ENCODE peak calls at places on chromosomes 3 and 15, in eight cellular contexts. One of them, this sample, is unnamed.

GRCh38 chr3:52524752-52525661 is 8.7 kb downstream of the NT5DC2 start:
- DNase-seq in DND-41: no peak
- DNase-seq in upper lobe of right lung: peak; percentile 75
- DNase-seq in cardiac muscle cell: no peak
- DNase-seq in adrenal gland: peak; percentile 61
- DNase-seq in osteoblast: peak; percentile 87
- DNase-seq in K562: no peak
- DNase-seq in lung: no peak
- DNase-seq in this sample: no peak

GRCh38 chr15:66702770-66703539 is 919 bp downstream of the SMAD6 start:
- DNase-seq in K562: no peak
- DNase-seq in lung: no peak
- DNase-seq in adrenal gland: no peak
- DNase-seq in cardiac muscle cell: peak; percentile 21
- DNase-seq in upper lobe of right lung: peak; percentile 74
- DNase-seq in DND-41: peak; percentile 38
- DNase-seq in osteoblast: peak; percentile 60
- DNase-seq in this sample: peak; percentile 49

GRCh38 chr3:80230954-80231353 is 463.2 kb upstream of the ROBO1 start:
- DNase-seq in DND-41: no peak
- DNase-seq in cardiac muscle cell: no peak
- DNase-seq in osteoblast: no peak
- DNase-seq in K562: no peak
- DNase-seq in lung: no peak
- DNase-seq in adrenal gland: no peak
- DNase-seq in upper lobe of right lung: no peak
- DNase-seq in this sample: no peak

GRCh38 chr3:197368330-197368729 is 69.9 kb upstream of the DLG1 start:
- DNase-seq in osteoblast: no peak
- DNase-seq in DND-41: no peak
- DNase-seq in upper lobe of right lung: no peak
- DNase-seq in adrenal gland: no peak
- DNase-seq in K562: no peak
- DNase-seq in lung: no peak
- DNase-seq in cardiac muscle cell: no peak
- DNase-seq in this sample: no peak

GRCh38 chr3:46695962-46696922 is 2.8 kb upstream of the ALS2CL start:
- DNase-seq in adrenal gland: peak; percentile 59
- DNase-seq in K562: no peak
- DNase-seq in cardiac muscle cell: peak; percentile 31
- DNase-seq in lung: no peak
- DNase-seq in DND-41: peak; percentile 31
- DNase-seq in osteoblast: peak; percentile 94
- DNase-seq in upper lobe of right lung: no peak
- DNase-seq in this sample: no peak

GRCh38 chr3:194497799-194498575 is 11.2 kb upstream of the ATP13A3 start:
- DNase-seq in adrenal gland: peak; percentile 62
- DNase-seq in DND-41: no peak
- DNase-seq in upper lobe of right lung: no peak
- DNase-seq in osteoblast: no peak
- DNase-seq in lung: peak; percentile 28
- DNase-seq in cardiac muscle cell: no peak
- DNase-seq in K562: no peak
- DNase-seq in this sample: no peak

GRCh38 chr15:95538693-95539092 is 791.8 kb upstream of the NR2F2 start:
- DNase-seq in K562: no peak
- DNase-seq in upper lobe of right lung: no peak
- DNase-seq in osteoblast: no peak
- DNase-seq in cardiac muscle cell: no peak
- DNase-seq in lung: no peak
- DNase-seq in adrenal gland: no peak
- DNase-seq in DND-41: no peak
- DNase-seq in this sample: no peak

GRCh38 chr3:184737641-184738518 is 26.0 kb upstream of the MAGEF1 start:
- DNase-seq in K562: no peak
- DNase-seq in lung: no peak
- DNase-seq in cardiac muscle cell: peak; percentile 85
- DNase-seq in upper lobe of right lung: no peak
- DNase-seq in adrenal gland: peak; percentile 18
- DNase-seq in DND-41: no peak
- DNase-seq in osteoblast: peak; percentile 96
- DNase-seq in this sample: no peak

GRCh38 chr3:118540826-118541225 is 493.8 kb downstream of the IGSF11 start:
- DNase-seq in cardiac muscle cell: no peak
- DNase-seq in DND-41: no peak
- DNase-seq in adrenal gland: no peak
- DNase-seq in osteoblast: no peak
- DNase-seq in K562: no peak
- DNase-seq in upper lobe of right lung: no peak
- DNase-seq in lung: no peak
- DNase-seq in this sample: no peak

GRCh38 chr15:84818221-84819131 is 1.3 kb downstream of the ALPK3 start:
- DNase-seq in lung: no peak
- DNase-seq in cardiac muscle cell: peak; percentile 81
- DNase-seq in upper lobe of right lung: peak; percentile 56
- DNase-seq in K562: peak; percentile 33
- DNase-seq in adrenal gland: peak; percentile 70
- DNase-seq in osteoblast: peak; percentile 93
- DNase-seq in DND-41: peak; percentile 19
- DNase-seq in this sample: no peak

GRCh38 chr15:69713726-69714559 is 261.3 kb downstream of the RPLP1 start:
- DNase-seq in upper lobe of right lung: no peak
- DNase-seq in lung: no peak
- DNase-seq in K562: no peak
- DNase-seq in cardiac muscle cell: no peak
- DNase-seq in osteoblast: no peak
- DNase-seq in adrenal gland: no peak
- DNase-seq in DND-41: peak; percentile 33
- DNase-seq in this sample: peak; percentile 87

GRCh38 chr3:136920904-136921649 is 36.7 kb upstream of the IL20RB start:
- DNase-seq in lung: no peak
- DNase-seq in K562: no peak
- DNase-seq in cardiac muscle cell: no peak
- DNase-seq in upper lobe of right lung: no peak
- DNase-seq in adrenal gland: no peak
- DNase-seq in osteoblast: peak; percentile 25
- DNase-seq in DND-41: no peak
- DNase-seq in this sample: no peak

GRCh38 chr3:163622384-163622783 is 1455.9 kb downstream of the SI start:
- DNase-seq in adrenal gland: no peak
- DNase-seq in K562: no peak
- DNase-seq in lung: no peak
- DNase-seq in DND-41: no peak
- DNase-seq in cardiac muscle cell: no peak
- DNase-seq in osteoblast: no peak
- DNase-seq in upper lobe of right lung: no peak
- DNase-seq in this sample: no peak

GRCh38 chr3:184639351-184639750 is 72.5 kb downstream of the MAGEF1 start:
- DNase-seq in upper lobe of right lung: no peak
- DNase-seq in K562: no peak
- DNase-seq in lung: no peak
- DNase-seq in cardiac muscle cell: no peak
- DNase-seq in DND-41: no peak
- DNase-seq in osteoblast: peak; percentile 61
- DNase-seq in adrenal gland: no peak
- DNase-seq in this sample: no peak

GRCh38 chr15:68055224-68055705 is 1.1 kb downstream of the PIAS1 start:
- DNase-seq in K562: no peak
- DNase-seq in cardiac muscle cell: peak; percentile 52
- DNase-seq in lung: no peak
- DNase-seq in DND-41: peak; percentile 65
- DNase-seq in adrenal gland: peak; percentile 43
- DNase-seq in upper lobe of right lung: no peak
- DNase-seq in osteoblast: peak; percentile 87
- DNase-seq in this sample: peak; percentile 59

GRCh38 chr3:66642015-66642414 is 141.2 kb upstream of the LRIG1 start:
- DNase-seq in upper lobe of right lung: no peak
- DNase-seq in osteoblast: no peak
- DNase-seq in adrenal gland: no peak
- DNase-seq in cardiac muscle cell: no peak
- DNase-seq in DND-41: no peak
- DNase-seq in K562: no peak
- DNase-seq in lung: no peak
- DNase-seq in this sample: no peak

GRCh38 chr15:85762756-85763127 is 32.0 kb downstream of the KLHL25 start:
- DNase-seq in lung: no peak
- DNase-seq in DND-41: no peak
- DNase-seq in adrenal gland: no peak
- DNase-seq in upper lobe of right lung: no peak
- DNase-seq in osteoblast: peak; percentile 52
- DNase-seq in K562: no peak
- DNase-seq in cardiac muscle cell: no peak
- DNase-seq in this sample: no peak

GRCh38 chr3:135311699-135312098 is 516.6 kb downstream of the EPHB1 start:
- DNase-seq in cardiac muscle cell: no peak
- DNase-seq in upper lobe of right lung: no peak
- DNase-seq in DND-41: no peak
- DNase-seq in K562: no peak
- DNase-seq in adrenal gland: no peak
- DNase-seq in lung: no peak
- DNase-seq in osteoblast: no peak
- DNase-seq in this sample: no peak

GRCh38 chr3:55532806-55533205 is 45.7 kb upstream of the WNT5A start:
- DNase-seq in osteoblast: no peak
- DNase-seq in cardiac muscle cell: no peak
- DNase-seq in adrenal gland: no peak
- DNase-seq in upper lobe of right lung: no peak
- DNase-seq in K562: no peak
- DNase-seq in lung: no peak
- DNase-seq in DND-41: no peak
- DNase-seq in this sample: no peak

GRCh38 chr15:97955040-97955439 is 5.5 kb upstream of the ARRDC4 start:
- DNase-seq in adrenal gland: no peak
- DNase-seq in lung: no peak
- DNase-seq in upper lobe of right lung: no peak
- DNase-seq in DND-41: no peak
- DNase-seq in cardiac muscle cell: no peak
- DNase-seq in K562: no peak
- DNase-seq in osteoblast: no peak
- DNase-seq in this sample: no peak

GRCh38 chr3:154275965-154276364 is 48.3 kb downstream of the DHX36 start:
- DNase-seq in upper lobe of right lung: no peak
- DNase-seq in DND-41: no peak
- DNase-seq in lung: no peak
- DNase-seq in K562: no peak
- DNase-seq in cardiac muscle cell: no peak
- DNase-seq in adrenal gland: no peak
- DNase-seq in osteoblast: no peak
- DNase-seq in this sample: no peak

GRCh38 chr3:150889105-150889504 is 16.1 kb downstream of the MINDY4B start:
- DNase-seq in lung: no peak
- DNase-seq in upper lobe of right lung: no peak
- DNase-seq in K562: no peak
- DNase-seq in osteoblast: no peak
- DNase-seq in DND-41: no peak
- DNase-seq in adrenal gland: no peak
- DNase-seq in cardiac muscle cell: no peak
- DNase-seq in this sample: no peak

GRCh38 chr3:71564361-71564760 is 19.2 kb downstream of the FOXP1 start:
- DNase-seq in lung: no peak
- DNase-seq in osteoblast: no peak
- DNase-seq in cardiac muscle cell: no peak
- DNase-seq in K562: no peak
- DNase-seq in upper lobe of right lung: no peak
- DNase-seq in DND-41: no peak
- DNase-seq in adrenal gland: no peak
- DNase-seq in this sample: no peak

GRCh38 chr15:41417812-41418211 is 917 bp downstream of the RTF1 start:
- DNase-seq in K562: no peak
- DNase-seq in upper lobe of right lung: no peak
- DNase-seq in cardiac muscle cell: peak; percentile 14
- DNase-seq in osteoblast: peak; percentile 44
- DNase-seq in adrenal gland: no peak
- DNase-seq in lung: no peak
- DNase-seq in DND-41: no peak
- DNase-seq in this sample: no peak
- H3K4me3 ChIP-seq in K562: peak overlapping the region; percentile 86
- H3K4me3 ChIP-seq in upper lobe of right lung: peak overlapping the region; percentile 99
- H3K4me3 ChIP-seq in cardiac muscle cell: peak overlapping the region; percentile 81
- H3K4me3 ChIP-seq in osteoblast: peak overlapping the region; percentile 98
- H3K4me3 ChIP-seq in adrenal gland: peak overlapping the region; percentile 26
- H3K4me3 ChIP-seq in lung: peak overlapping the region; percentile 99
- H3K4me3 ChIP-seq in DND-41: peak overlapping the region; percentile 98
- H3K4me3 ChIP-seq in this sample: peak overlapping the region; percentile 91

DNA sequence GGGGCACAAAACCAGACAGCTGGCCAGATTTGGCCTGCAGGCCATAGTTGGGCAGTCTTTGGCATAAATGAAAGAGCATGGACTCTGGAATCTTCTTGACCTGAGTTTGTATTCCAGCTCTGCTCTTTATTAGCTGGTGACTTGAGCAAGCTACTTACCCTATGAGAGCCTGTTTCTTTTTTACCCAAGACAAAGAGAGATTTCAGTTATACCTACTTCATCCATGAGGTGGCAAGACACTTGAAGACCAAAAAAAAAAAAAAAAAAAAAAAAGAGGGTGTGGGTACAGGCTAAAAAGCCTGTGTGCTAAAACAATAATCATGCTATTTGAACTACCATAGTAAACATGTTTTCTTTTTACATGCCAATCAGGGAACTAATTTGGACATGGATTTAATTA is 109.0 kb upstream of the FHIT start:
- DNase-seq in adrenal gland: no peak
- DNase-seq in osteoblast: no peak
- DNase-seq in DND-41: no peak
- DNase-seq in lung: no peak
- DNase-seq in K562: no peak
- DNase-seq in cardiac muscle cell: no peak
- DNase-seq in upper lobe of right lung: no peak
- DNase-seq in this sample: no peak
- TF ChIP-seq CTCF in adrenal gland: no peak
- TF ChIP-seq CTCF in osteoblast: no peak
- TF ChIP-seq CTCF in DND-41: no peak
- TF ChIP-seq CTCF in lung: no peak
- TF ChIP-seq CTCF in K562: no peak
- TF ChIP-seq CTCF in cardiac muscle cell: no peak
- TF ChIP-seq CTCF in upper lobe of right lung: no peak
- TF ChIP-seq CTCF in this sample: no peak

DNA sequence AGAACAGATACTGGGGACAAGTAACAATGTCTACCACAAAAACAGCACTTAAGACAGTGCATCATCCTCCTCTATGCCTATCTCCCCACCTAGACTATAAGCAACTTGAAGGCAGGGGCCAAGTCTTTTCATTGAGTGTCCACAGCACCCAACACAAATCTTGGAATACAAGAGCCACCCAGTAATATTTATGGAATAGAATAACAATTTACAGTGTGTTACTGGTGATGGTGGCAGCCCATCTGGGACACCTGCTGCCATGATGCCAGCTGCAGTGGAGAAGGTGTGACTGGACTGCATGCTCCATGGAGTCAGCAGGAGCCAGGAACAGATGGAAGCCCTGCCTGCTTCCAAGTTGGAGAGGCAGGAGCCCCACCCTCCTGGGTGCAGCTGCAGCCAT is 94.7 kb downstream of the TPRA1 start:
- DNase-seq in upper lobe of right lung: no peak
- DNase-seq in DND-41: no peak
- DNase-seq in adrenal gland: no peak
- DNase-seq in osteoblast: no peak
- DNase-seq in lung: no peak
- DNase-seq in K562: no peak
- DNase-seq in cardiac muscle cell: no peak
- DNase-seq in this sample: no peak
- H3K4me1 ChIP-seq in upper lobe of right lung: no peaks in the 10 kb centered on the region
- H3K4me1 ChIP-seq in DND-41: no peaks in the 10 kb centered on the region
- H3K4me1 ChIP-seq in adrenal gland: no peaks in the 10 kb centered on the region
- H3K4me1 ChIP-seq in osteoblast: no peaks in the 10 kb centered on the region
- H3K4me1 ChIP-seq in lung: no peaks in the 10 kb centered on the region
- H3K4me1 ChIP-seq in K562: no peaks in the 10 kb centered on the region
- H3K4me1 ChIP-seq in cardiac muscle cell: no peaks in the 10 kb centered on the region
- H3K4me1 ChIP-seq in this sample: no peaks in the 10 kb centered on the region

GRCh38 chr15:43975750-43976149 is 148.9 kb downstream of the WDR76 start:
- DNase-seq in cardiac muscle cell: no peak
- DNase-seq in osteoblast: no peak
- DNase-seq in lung: no peak
- DNase-seq in DND-41: no peak
- DNase-seq in K562: no peak
- DNase-seq in upper lobe of right lung: no peak
- DNase-seq in adrenal gland: no peak
- DNase-seq in this sample: no peak
- H3K4me3 ChIP-seq in cardiac muscle cell: no peak overlapping the region
- H3K4me3 ChIP-seq in osteoblast: no peak overlapping the region
- H3K4me3 ChIP-seq in lung: no peak overlapping the region
- H3K4me3 ChIP-seq in DND-41: no peak overlapping the region
- H3K4me3 ChIP-seq in K562: no peak overlapping the region
- H3K4me3 ChIP-seq in upper lobe of right lung: no peak overlapping the region
- H3K4me3 ChIP-seq in adrenal gland: no peak overlapping the region
- H3K4me3 ChIP-seq in this sample: no peak overlapping the region